ENCODE peak calls at places on chromosomes 6 and 20, in ten cellular contexts. B is AG08396; P is T-cell; Z is GM04504; O is effector CD4-positive, alpha-beta T cell; R is H7; V is central memory CD4-positive, alpha-beta T cell; H is KBM-7; F is EH; L is KG1. M is an unnamed sample.

GRCh38 chr6:16819752-16820151 is 58.5 kb upstream of the ATXN1 start:
- DNase-seq in Z (no peak), F (peak), L (no peak), B (no peak), H (no peak), R (no peak), O (no peak), V (no peak), P (no peak), M (no peak)

GRCh38 chr20:257419-257818 is at the start of gene DEFB132:
- DNase-seq in V (no peak), B (no peak), L (no peak), P (no peak), H (no peak), F (no peak), R (no peak), Z (no peak), O (no peak), M (no peak)

GRCh38 chr6:113825776-113826175 is 31.4 kb upstream of the MARCKS start:
- DNase-seq in L (no peak), V (no peak), H (no peak), B (peak), Z (peak), R (no peak), O (no peak), F (peak), P (no peak), M (peak)

GRCh38 chr6:153167026-153167891 is 36.2 kb upstream of the RGS17 start:
- DNase-seq in Z (peak), F (peak), R (no peak), B (peak), H (no peak), V (no peak), P (no peak), O (no peak), L (no peak), M (no peak)

GRCh38 chr20:51659491-51660050 is 108.6 kb downstream of the ATP9A start:
- DNase-seq in O (no peak), B (no peak), H (no peak), P (no peak), Z (no peak), R (no peak), L (no peak), V (no peak), F (peak), M (no peak)

GRCh38 chr20:36847710-36848040 is 28.3 kb upstream of the TLDC2 start:
- DNase-seq in F (peak), L (no peak), B (no peak), P (no peak), O (no peak), R (no peak), H (no peak), V (no peak), Z (no peak), M (no peak)

GRCh38 chr20:23350855-23351838 is 556 bp downstream of the NXT1 start:
- DNase-seq in R (peak), H (peak), L (peak), F (peak), P (peak), O (peak), B (peak), Z (no peak), V (peak), M (peak)

GRCh38 chr6:2042951-2043648 is 202.3 kb downstream of the GMDS start:
- DNase-seq in L (no peak), Z (no peak), B (no peak), O (no peak), R (no peak), F (no peak), H (no peak), P (no peak), V (no peak), M (no peak)

GRCh38 chr6:87722831-87723726 is 21.0 kb upstream of the AKIRIN2 start:
- DNase-seq in Z (peak), L (no peak), R (peak), H (peak), F (peak), V (no peak), B (peak), P (no peak), O (no peak), M (peak)

GRCh38 chr6:99446076-99446475 is 21.0 kb upstream of the PNISR start:
- DNase-seq in Z (no peak), O (no peak), V (no peak), H (no peak), P (no peak), B (no peak), R (no peak), F (no peak), L (no peak), M (no peak)

GRCh38 chr6:110816677-110817076 is 1.4 kb upstream of the CDK19 start:
- DNase-seq in L (no peak), B (no peak), Z (no peak), F (no peak), O (no peak), H (peak), P (no peak), R (no peak), V (no peak), M (no peak)

GRCh38 chr20:35661013-35661412 is 3.7 kb downstream of the CPNE1 start:
- DNase-seq in F (peak), B (no peak), R (no peak), L (no peak), Z (no peak), P (no peak), H (no peak), V (no peak), O (no peak), M (no peak)

GRCh38 chr6:20427856-20428255 is 26.2 kb downstream of the E2F3 start:
- DNase-seq in B (no peak), L (no peak), Z (no peak), V (no peak), P (no peak), H (peak), O (no peak), R (no peak), F (no peak), M (no peak)

GRCh38 chr20:58406422-58407001 is 17.5 kb downstream of the VAPB start:
- DNase-seq in F (peak), O (no peak), P (no peak), Z (no peak), H (no peak), R (no peak), B (no peak), V (no peak), L (no peak), M (no peak)

GRCh38 chr6:14727494-14728395 is 518.1 kb upstream of the JARID2 start:
- DNase-seq in V (no peak), O (no peak), Z (no peak), R (no peak), P (no peak), H (no peak), B (no peak), L (no peak), F (no peak), M (no peak)

GRCh38 chr6:117540670-117541069 is 58.2 kb downstream of the DCBLD1 start:
- DNase-seq in L (no peak), R (no peak), Z (no peak), B (no peak), F (no peak), H (no peak), P (no peak), O (no peak), V (no peak), M (no peak)

GRCh38 chr6:132746049-132746448 is 11.7 kb downstream of the VNN2 start:
- DNase-seq in B (no peak), H (no peak), O (no peak), V (no peak), F (no peak), R (no peak), Z (no peak), P (no peak), L (no peak), M (no peak)

GRCh38 chr20:58740356-58741308 is 48.0 kb downstream of the NPEPL1 start:
- DNase-seq in F (no peak), B (no peak), R (no peak), H (no peak), Z (no peak), V (no peak), L (no peak), P (no peak), O (no peak), M (no peak)

GRCh38 chr20:35515341-35515740 is 14.1 kb downstream of the C20orf173 start:
- DNase-seq in Z (no peak), O (no peak), B (no peak), H (no peak), L (no peak), F (no peak), R (no peak), V (no peak), P (no peak), M (no peak)

GRCh38 chr6:92945799-92946198 is 473.6 kb downstream of the EPHA7 start:
- DNase-seq in O (no peak), H (no peak), V (no peak), R (no peak), L (no peak), B (no peak), F (no peak), Z (no peak), P (no peak), M (no peak)

GRCh38 chr6:14658909-14659561 is 541.5 kb downstream of the CD83 start:
- DNase-seq in P (no peak), O (no peak), H (peak), R (no peak), L (no peak), V (no peak), Z (no peak), B (no peak), F (peak), M (no peak)

GRCh38 chr6:32439139-32439538 is 548 bp upstream of the HLA-DRA start:
- DNase-seq in L (no peak), F (no peak), H (no peak), R (no peak), P (no peak), Z (no peak), B (no peak), O (no peak), V (no peak), M (no peak)

GRCh38 chr6:148085651-148086321 is 256.9 kb upstream of the SASH1 start:
- DNase-seq in Z (no peak), O (no peak), B (no peak), V (no peak), F (peak), L (no peak), R (no peak), P (no peak), H (no peak), M (no peak)

GRCh38 chr20:7980332-7981046 is 39.1 kb downstream of the TMX4 start:
- DNase-seq in R (peak), P (no peak), Z (peak), H (peak), F (peak), B (peak), V (no peak), L (no peak), O (no peak), M (no peak)

GRCh38 chr20:53767206-53767924 is 173.7 kb upstream of the ZNF217 start:
- DNase-seq in O (no peak), B (no peak), Z (no peak), F (no peak), H (no peak), L (no peak), R (no peak), V (no peak), P (no peak), M (no peak)

M was measured in upper lobe of right lung.